ENCODE peak calls at places on chromosomes 11 and 22, in seven cellular contexts. I, N, Q, Y, G, X and H are unnamed samples.

GRCh38 chr22:39152511-39153219 is at the start of gene CBX7:
- DNase-seq in I (peak; percentile 97), N (peak; percentile 97), Q (peak; percentile 79), Y (peak; percentile 88), G (peak; percentile 92), X (peak; percentile 56), H (peak; percentile 67)

GRCh38 chr22:19590696-19591095 is 66.5 kb upstream of the CLDN5 start:
- DNase-seq in I (no peak), N (no peak), Q (no peak), Y (no peak), G (no peak), X (no peak), H (no peak)

GRCh38 chr11:75025561-75025960 is 36.8 kb downstream of the NEU3 start:
- DNase-seq in I (no peak), N (no peak), Q (no peak), Y (no peak), G (no peak), X (no peak), H (no peak)

GRCh38 chr11:110711776-110712642 is at the start of gene ARHGAP20:
- DNase-seq in I (peak; percentile 91), N (no peak), Q (no peak), Y (no peak), G (peak; percentile 68), X (peak; percentile 42), H (no peak)

GRCh38 chr11:17544181-17544622 is at the start of gene USH1C:
- DNase-seq in I (no peak), N (peak; percentile 5), Q (peak; percentile 39), Y (no peak), G (peak; percentile 33), X (no peak), H (no peak)

GRCh38 chr22:20584872-20585639 is 77.6 kb downstream of the MED15 start:
- DNase-seq in I (no peak), N (no peak), Q (no peak), Y (no peak), G (no peak), X (no peak), H (no peak)

GRCh38 chr11:130531061-130531460 is 82.6 kb downstream of the ADAMTS15 start:
- DNase-seq in I (no peak), N (no peak), Q (no peak), Y (no peak), G (no peak), X (no peak), H (no peak)

GRCh38 chr11:1516273-1517067 is 29.9 kb upstream of the MOB2 start:
- DNase-seq in I (no peak), N (no peak), Q (no peak), Y (no peak), G (no peak), X (no peak), H (no peak)

GRCh38 chr11:17197431-17197898 is 10.3 kb downstream of the PIK3C2A start:
- DNase-seq in I (no peak), N (no peak), Q (no peak), Y (no peak), G (no peak), X (no peak), H (no peak)